ENCODE peak calls at places on chromosomes 16 and 17, in four cellular contexts. J is GM12878, N is K562, U is H1. E is an unnamed sample.

GRCh38 chr17:53837131-53837530 is 14.4 kb downstream of the KIF2B start:
- DNase-seq in N (no peak), J (no peak), U (no peak), E (no peak)

GRCh38 chr17:44672479-44673093 is 16.3 kb downstream of the MEIOC start:
- DNase-seq in U (no peak), N (peak), J (no peak), E (peak)

GRCh38 chr16:68273896-68274295 is 9.6 kb downstream of the SLC7A6 start:
- DNase-seq in J (no peak), U (no peak), N (no peak), E (no peak)

GRCh38 chr16:71927383-71927782 is 32.1 kb downstream of the IST1 start:
- DNase-seq in N (no peak), U (no peak), J (no peak), E (no peak)

GRCh38 chr17:67187927-67188326 is 57.1 kb downstream of the HELZ start:
- DNase-seq in J (no peak), N (no peak), U (no peak), E (no peak)

GRCh38 chr16:2031081-2031577 is 4.4 kb downstream of the NHERF2 start:
- DNase-seq in U (no peak), N (no peak), J (no peak), E (no peak)

GRCh38 chr17:29216856-29217255 is 29.8 kb upstream of the CRYBA1 start:
- DNase-seq in N (no peak), U (no peak), J (no peak), E (no peak)

GRCh38 chr16:85398050-85398451 is 215.1 kb upstream of the GSE1 start:
- DNase-seq in J (no peak), N (no peak), U (no peak), E (no peak)

GRCh38 chr16:70737377-70738082 is 51.7 kb upstream of the MTSS2 start:
- DNase-seq in U (no peak), N (no peak), J (peak), E (no peak)

GRCh38 chr17:74763565-74764387 is 12.4 kb downstream of the NAT9 start:
- DNase-seq in U (no peak), N (no peak), J (no peak), E (peak)

GRCh38 chr17:67377727-67378443 is 804 bp downstream of the PITPNC1 start:
- DNase-seq in J (no peak), U (no peak), N (peak), E (no peak)

GRCh38 chr16:12976936-12977335 is 75.5 kb downstream of the SHISA9 start:
- DNase-seq in N (no peak), U (no peak), J (no peak), E (no peak)

GRCh38 chr16:79182618-79183017 is 417.9 kb downstream of the MAF start:
- DNase-seq in N (no peak), U (no peak), J (no peak), E (no peak)

GRCh38 chr17:64264891-64265290 is 1.8 kb upstream of the TEX2 start:
- DNase-seq in J (no peak), N (no peak), U (no peak), E (no peak)

GRCh38 chr17:979539-980405 is at the start of gene NXN:
- DNase-seq in J (no peak), U (no peak), N (peak), E (peak)

DNA sequence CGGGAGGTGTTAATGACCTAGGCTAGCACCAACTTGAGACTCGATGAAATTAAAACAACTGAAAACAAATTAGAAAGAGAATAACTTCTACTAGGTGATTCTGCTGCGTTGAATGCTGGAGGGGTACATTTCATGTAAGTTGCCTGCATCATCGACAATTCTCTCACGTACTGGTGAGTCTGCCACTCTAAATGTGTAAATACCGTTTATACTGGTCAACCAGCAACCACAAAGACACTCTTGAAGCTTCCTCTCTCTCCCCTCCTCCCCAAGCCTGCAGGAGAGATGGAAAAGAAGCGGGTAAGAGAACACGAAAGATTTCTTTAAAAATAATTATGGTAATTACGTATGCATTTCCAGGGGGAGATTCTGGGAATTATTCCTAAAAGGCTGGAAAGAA is 68.7 kb upstream of the MRTFB start:
- DNase-seq in U (no peak), N (no peak), J (no peak), E (no peak)
- TF ChIP-seq GABPA in U (no peak), N (no peak), J (no peak), E (no peak)

DNA sequence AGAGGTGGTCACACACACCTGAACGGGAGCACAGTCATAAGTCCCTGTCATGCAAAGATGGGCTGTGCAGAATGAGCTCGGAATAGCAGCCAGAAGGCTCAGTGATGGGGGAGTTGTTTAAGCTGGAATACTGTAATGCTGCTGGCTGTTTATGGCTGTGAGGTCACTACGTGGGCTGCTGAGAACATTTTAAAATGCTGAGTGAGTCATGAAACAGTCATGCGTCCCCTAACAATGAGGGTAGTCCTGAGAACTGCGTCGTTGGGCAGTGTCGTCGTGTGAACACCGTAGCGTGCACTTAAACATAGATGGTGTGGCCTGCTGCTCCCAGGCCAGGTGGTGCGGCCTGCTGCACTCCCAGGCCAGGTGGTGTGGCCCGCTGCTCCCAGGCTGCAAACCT is 39.7 kb downstream of the TBCD start:
- DNase-seq in N (no peak), U (no peak), J (no peak), E (no peak)
- TF ChIP-seq HDAC6 in N (no peak), U (no peak), J (no peak), E (no peak)

GRCh38 chr16:49350265-49351103 is 23.1 kb upstream of the C16orf78 start:
- DNase-seq in J (no peak), N (peak), U (no peak), E (peak)

GRCh38 chr16:49347476-49347875 is 26.1 kb upstream of the C16orf78 start:
- DNase-seq in J (no peak), U (no peak), N (no peak), E (no peak)

GRCh38 chr16:49348408-49349176 is 25.0 kb upstream of the C16orf78 start:
- DNase-seq in J (no peak), N (no peak), U (no peak), E (no peak)

GRCh38 chr16:49351119-49351518 is 22.5 kb upstream of the C16orf78 start:
- DNase-seq in J (no peak), U (no peak), N (no peak), E (no peak)

GRCh38 chr16:49349446-49350168 is 24.0 kb upstream of the C16orf78 start:
- DNase-seq in N (no peak), U (no peak), J (no peak), E (no peak)
- TF ChIP-seq GABPA in N (no peak), U (no peak), J (no peak), E (no peak)

GRCh38 chr17:2435852-2436251 is 35.0 kb upstream of the MNT start:
- DNase-seq in U (no peak), J (no peak), N (no peak), E (no peak)
- TF ChIP-seq HDAC6 in U (no peak), J (no peak), N (no peak), E (no peak)

DNA sequence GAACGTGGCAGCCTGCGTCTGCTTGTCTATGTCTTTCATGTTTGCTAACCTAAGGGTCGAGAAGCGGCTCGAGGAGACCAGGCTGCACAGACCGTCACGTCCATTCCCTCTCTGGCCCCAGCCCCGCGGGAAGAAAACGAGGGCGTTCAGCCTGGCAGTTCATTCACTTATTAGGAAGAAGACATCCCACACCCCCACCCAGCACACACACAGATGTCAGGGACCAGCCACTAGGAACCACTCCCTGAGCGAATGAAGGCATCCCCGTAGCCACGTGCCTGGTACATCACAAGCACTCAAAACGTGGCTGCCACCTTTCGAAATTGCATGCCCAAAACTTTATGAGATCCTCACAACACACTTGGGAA is 712 bp upstream of the MTHFSD start:
- DNase-seq in J (no peak), U (no peak), N (no peak), E (no peak)
- TF ChIP-seq GABPA in J (no peak), U (no peak), N (no peak), E (no peak)

DNA sequence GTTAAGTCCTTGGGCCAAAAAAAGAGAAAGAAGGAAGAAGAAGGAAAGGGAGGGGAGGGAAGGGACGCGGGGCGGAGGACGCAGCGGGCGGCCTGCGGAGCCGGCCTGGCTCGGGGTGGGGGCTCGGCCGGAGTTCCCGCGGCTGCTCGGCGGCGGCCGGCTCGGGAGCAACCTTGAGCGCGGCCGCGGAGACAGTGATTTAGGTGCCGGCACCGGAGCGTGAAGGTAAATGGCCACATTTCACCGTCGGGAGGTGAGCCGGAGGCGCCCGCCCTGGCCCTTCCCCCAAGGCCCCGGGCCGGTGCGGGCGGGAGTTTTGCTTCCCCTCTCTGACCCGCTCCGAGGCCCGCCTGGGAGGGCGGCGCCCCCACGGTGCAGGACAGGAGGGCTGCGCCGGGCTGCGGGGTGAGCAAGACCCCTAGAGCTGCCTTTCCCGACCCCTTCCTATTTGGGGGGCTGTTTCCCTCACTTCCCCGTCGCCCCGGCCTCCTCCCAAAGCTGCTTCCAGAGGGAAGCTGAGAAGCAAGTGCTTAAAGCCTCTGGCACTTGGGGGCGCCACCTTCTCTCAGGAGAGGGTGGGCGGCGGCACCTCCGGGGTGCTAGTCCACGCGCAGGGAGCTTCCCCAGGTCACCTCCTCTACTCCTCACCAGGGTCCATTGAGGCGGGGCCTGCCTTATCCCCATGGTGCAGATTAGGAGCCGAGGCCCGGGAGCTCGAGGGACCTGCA is 56.5 kb downstream of the MRM1 start:
- DNase-seq in U (no peak), J (no peak), N (peak), E (no peak)
- TF ChIP-seq HDAC6 in U (no peak), J (no peak), N (no peak), E (no peak)

GRCh38 chr16:25035494-25036405 is 20.6 kb upstream of the ARHGAP17 start:
- DNase-seq in U (no peak), N (no peak), J (no peak), E (no peak)

GRCh38 chr16:25038239-25038954 is 23.2 kb upstream of the ARHGAP17 start:
- DNase-seq in U (no peak), N (no peak), J (no peak), E (no peak)

GRCh38 chr16:25037632-25038031 is 22.5 kb upstream of the ARHGAP17 start:
- DNase-seq in N (no peak), U (no peak), J (no peak), E (peak)

GRCh38 chr16:25036561-25036960 is 21.4 kb upstream of the ARHGAP17 start:
- DNase-seq in J (no peak), N (no peak), U (no peak), E (no peak)

DNA sequence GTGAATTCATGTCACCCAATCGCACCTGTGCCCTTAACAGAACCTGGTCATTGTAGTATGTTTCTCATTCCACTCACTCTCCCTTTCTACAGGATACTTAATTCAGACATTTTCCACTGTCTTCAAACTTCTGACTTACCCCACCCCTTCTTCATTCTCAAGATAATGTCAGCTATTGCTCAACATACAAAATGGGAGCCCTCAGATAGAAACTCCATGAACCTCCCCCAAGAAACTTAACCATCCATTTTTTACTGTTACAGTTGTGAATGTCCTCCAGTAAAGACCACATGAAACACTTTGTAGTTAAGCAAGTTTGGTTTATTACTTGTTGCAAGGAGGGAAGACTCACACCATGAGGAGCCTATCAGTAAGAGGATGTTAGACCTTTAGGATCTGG is 22.1 kb upstream of the ARHGAP17 start:
- DNase-seq in N (no peak), J (no peak), U (no peak), E (no peak)
- TF ChIP-seq GABPA in N (no peak), J (no peak), U (no peak), E (no peak)

GRCh38 chr16:10833271-10833670 is 14.7 kb upstream of the TVP23A start:
- DNase-seq in J (peak), U (no peak), N (no peak), E (no peak)

GRCh38 chr16:10831899-10832886 is 13.6 kb upstream of the TVP23A start:
- DNase-seq in U (no peak), J (no peak), N (no peak), E (no peak)

GRCh38 chr16:10824111-10824893 is 5.7 kb upstream of the TVP23A start:
- DNase-seq in N (no peak), J (no peak), U (no peak), E (no peak)

GRCh38 chr16:10827691-10828341 is 9.2 kb upstream of the TVP23A start:
- DNase-seq in J (no peak), U (no peak), N (no peak), E (no peak)

GRCh38 chr16:10828851-10829331 is 10.3 kb upstream of the TVP23A start:
- DNase-seq in J (no peak), N (no peak), U (no peak), E (no peak)
- TF ChIP-seq HDAC6 in J (no peak), N (no peak), U (no peak), E (no peak)

GRCh38 chr16:53925011-53925410 is 221.1 kb downstream of the FTO start:
- DNase-seq in N (no peak), U (no peak), J (no peak), E (peak)

GRCh38 chr16:53921042-53921441 is 217.1 kb downstream of the FTO start:
- DNase-seq in N (no peak), U (no peak), J (no peak), E (no peak)

GRCh38 chr16:53922067-53922804 is 218.3 kb downstream of the FTO start:
- DNase-seq in U (no peak), N (no peak), J (no peak), E (no peak)

GRCh38 chr16:53924311-53924860 is 220.4 kb downstream of the FTO start:
- DNase-seq in J (no peak), N (no peak), U (no peak), E (no peak)

GRCh38 chr16:53922805-53923645 is 219.1 kb downstream of the FTO start:
- DNase-seq in J (no peak), U (no peak), N (no peak), E (no peak)
- TF ChIP-seq GABPA in J (no peak), U (no peak), N (no peak), E (no peak)